ENCODE peak calls at places on chromosomes 4 and X, in five cellular contexts. One of them, this sample, is unnamed.

GRCh38 chr4:125316781-125317525 is 2.2 kb downstream of the FAT4 start:
- DNase-seq in upper lobe of left lung: no peak
- DNase-seq in left ventricle myocardium inferior: peak; percentile 40
- DNase-seq in NT2/D1: no peak
- DNase-seq in pancreas: peak; percentile 72
- DNase-seq in this sample: peak; percentile 57

GRCh38 chr4:120049732-120050494 is 16.7 kb downstream of the MAD2L1 start:
- DNase-seq in pancreas: no peak
- DNase-seq in upper lobe of left lung: peak; percentile 79
- DNase-seq in left ventricle myocardium inferior: peak; percentile 50
- DNase-seq in NT2/D1: peak; percentile 46
- DNase-seq in this sample: peak; percentile 32

GRCh38 chr4:183211533-183211932 is 108.5 kb downstream of the CLDN22 start:
- DNase-seq in left ventricle myocardium inferior: no peak
- DNase-seq in pancreas: no peak
- DNase-seq in NT2/D1: no peak
- DNase-seq in upper lobe of left lung: no peak
- DNase-seq in this sample: no peak

GRCh38 chrX:3262906-3263305 is 83.5 kb downstream of the MXRA5 start:
- DNase-seq in NT2/D1: no peak
- DNase-seq in left ventricle myocardium inferior: no peak
- DNase-seq in upper lobe of left lung: no peak
- DNase-seq in pancreas: no peak
- DNase-seq in this sample: no peak

GRCh38 chr4:56506110-56506705 is 617 bp downstream of the ARL9 start:
- DNase-seq in left ventricle myocardium inferior: no peak
- DNase-seq in upper lobe of left lung: no peak
- DNase-seq in pancreas: no peak
- DNase-seq in NT2/D1: no peak
- DNase-seq in this sample: peak; percentile 35

GRCh38 chr4:56858302-56858644 is 36.8 kb upstream of the SPINK2 start:
- DNase-seq in NT2/D1: no peak
- DNase-seq in left ventricle myocardium inferior: no peak
- DNase-seq in upper lobe of left lung: no peak
- DNase-seq in pancreas: no peak
- DNase-seq in this sample: no peak

GRCh38 chr4:48340905-48341775 is at the start of gene SLAIN2:
- DNase-seq in pancreas: peak; percentile 99
- DNase-seq in NT2/D1: peak; percentile 88
- DNase-seq in left ventricle myocardium inferior: peak; percentile 100
- DNase-seq in upper lobe of left lung: peak; percentile 100
- DNase-seq in this sample: peak; percentile 98

GRCh38 chr4:8192748-8193738 is 6.0 kb upstream of the SH3TC1 start:
- DNase-seq in upper lobe of left lung: peak; percentile 79
- DNase-seq in NT2/D1: no peak
- DNase-seq in pancreas: no peak
- DNase-seq in left ventricle myocardium inferior: peak; percentile 50
- DNase-seq in this sample: no peak

GRCh38 chr4:56234098-56234497 is 153.2 kb downstream of the AASDH start:
- DNase-seq in left ventricle myocardium inferior: no peak
- DNase-seq in pancreas: no peak
- DNase-seq in NT2/D1: no peak
- DNase-seq in upper lobe of left lung: no peak
- DNase-seq in this sample: no peak

GRCh38 chr4:88017516-88018302 is 10.3 kb downstream of the PKD2 start:
- DNase-seq in upper lobe of left lung: no peak
- DNase-seq in NT2/D1: no peak
- DNase-seq in pancreas: no peak
- DNase-seq in left ventricle myocardium inferior: no peak
- DNase-seq in this sample: no peak

GRCh38 chr4:174260099-174260498 is 23.4 kb downstream of the FBXO8 start:
- DNase-seq in pancreas: no peak
- DNase-seq in left ventricle myocardium inferior: no peak
- DNase-seq in upper lobe of left lung: no peak
- DNase-seq in NT2/D1: no peak
- DNase-seq in this sample: no peak

GRCh38 chrX:790031-790430 is 159.4 kb downstream of the SHOX start:
- DNase-seq in upper lobe of left lung: no peak
- DNase-seq in left ventricle myocardium inferior: no peak
- DNase-seq in pancreas: no peak
- DNase-seq in NT2/D1: no peak
- DNase-seq in this sample: peak; percentile 60

GRCh38 chr4:101337688-101338087 is 9.6 kb downstream of the PPP3CA start:
- DNase-seq in pancreas: no peak
- DNase-seq in NT2/D1: no peak
- DNase-seq in left ventricle myocardium inferior: no peak
- DNase-seq in upper lobe of left lung: no peak
- DNase-seq in this sample: no peak

GRCh38 chr4:154444958-154445357 is 46.6 kb downstream of the DCHS2 start:
- DNase-seq in upper lobe of left lung: no peak
- DNase-seq in pancreas: no peak
- DNase-seq in left ventricle myocardium inferior: no peak
- DNase-seq in NT2/D1: no peak
- DNase-seq in this sample: no peak

GRCh38 chr4:7189475-7190277 is 2.7 kb upstream of the SORCS2 start:
- DNase-seq in pancreas: no peak
- DNase-seq in NT2/D1: no peak
- DNase-seq in left ventricle myocardium inferior: no peak
- DNase-seq in upper lobe of left lung: no peak
- DNase-seq in this sample: peak; percentile 56

GRCh38 chr4:133618963-133619362 is 469.9 kb downstream of the PCDH10 start:
- DNase-seq in pancreas: no peak
- DNase-seq in upper lobe of left lung: no peak
- DNase-seq in left ventricle myocardium inferior: no peak
- DNase-seq in NT2/D1: no peak
- DNase-seq in this sample: no peak

GRCh38 chr4:171983935-171984805 is 171.0 kb downstream of the GALNTL6 start:
- DNase-seq in pancreas: no peak
- DNase-seq in NT2/D1: peak; percentile 25
- DNase-seq in left ventricle myocardium inferior: no peak
- DNase-seq in upper lobe of left lung: no peak
- DNase-seq in this sample: no peak

GRCh38 chr4:81632581-81633247 is 161.0 kb upstream of the RASGEF1B start:
- DNase-seq in pancreas: no peak
- DNase-seq in NT2/D1: no peak
- DNase-seq in left ventricle myocardium inferior: no peak
- DNase-seq in upper lobe of left lung: no peak
- DNase-seq in this sample: no peak

GRCh38 chrX:128518508-128518907 is 466.3 kb upstream of the ACTRT1 start:
- DNase-seq in upper lobe of left lung: no peak
- DNase-seq in pancreas: no peak
- DNase-seq in NT2/D1: peak; percentile 16
- DNase-seq in left ventricle myocardium inferior: no peak
- DNase-seq in this sample: peak; percentile 1

DNA sequence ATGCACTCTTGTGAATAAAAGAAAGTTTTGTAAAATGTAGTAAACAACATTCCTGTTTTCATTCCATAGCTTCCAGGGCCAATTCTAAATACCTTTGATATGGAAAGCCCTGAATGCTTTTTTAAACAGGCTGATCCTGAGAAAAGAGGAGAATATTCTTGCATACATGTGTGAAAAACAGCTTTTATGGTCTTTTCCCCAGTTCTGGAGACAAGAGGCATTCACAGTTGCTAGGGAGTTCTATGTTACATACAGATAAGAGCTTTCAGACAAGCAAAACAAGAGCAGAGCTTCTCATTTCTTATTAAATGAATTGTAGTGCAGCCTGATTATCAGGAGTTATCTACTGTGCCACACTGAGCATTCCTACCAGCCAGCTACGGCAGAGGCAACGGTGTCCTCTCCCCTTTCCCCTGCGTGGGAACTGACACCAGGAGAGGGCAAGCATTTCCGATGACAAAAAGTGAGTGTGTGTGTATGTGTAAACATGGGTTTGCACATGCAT is 15.0 kb downstream of the GATB start:
- DNase-seq in pancreas: no peak
- DNase-seq in NT2/D1: no peak
- DNase-seq in upper lobe of left lung: no peak
- DNase-seq in left ventricle myocardium inferior: no peak
- DNase-seq in this sample: no peak
- H3K4me3 ChIP-seq in pancreas: no peak overlapping the region
- H3K4me3 ChIP-seq in NT2/D1: no peak overlapping the region
- H3K4me3 ChIP-seq in upper lobe of left lung: no peak overlapping the region
- H3K4me3 ChIP-seq in left ventricle myocardium inferior: no peak overlapping the region
- H3K4me3 ChIP-seq in this sample: no peak overlapping the region

GRCh38 chr4:4872148-4872903 is 12.9 kb downstream of the MSX1 start:
- DNase-seq in NT2/D1: no peak
- DNase-seq in upper lobe of left lung: no peak
- DNase-seq in left ventricle myocardium inferior: no peak
- DNase-seq in pancreas: no peak
- DNase-seq in this sample: peak; percentile 92

GRCh38 chr4:4869731-4870483 is 10.4 kb downstream of the MSX1 start:
- DNase-seq in left ventricle myocardium inferior: no peak
- DNase-seq in NT2/D1: no peak
- DNase-seq in upper lobe of left lung: no peak
- DNase-seq in pancreas: no peak
- DNase-seq in this sample: peak; percentile 84

GRCh38 chr4:4870493-4871266 is 11.2 kb downstream of the MSX1 start:
- DNase-seq in NT2/D1: no peak
- DNase-seq in left ventricle myocardium inferior: no peak
- DNase-seq in upper lobe of left lung: no peak
- DNase-seq in pancreas: no peak
- DNase-seq in this sample: peak; percentile 43

GRCh38 chr4:4869380-4869723 is 9.9 kb downstream of the MSX1 start:
- DNase-seq in NT2/D1: no peak
- DNase-seq in left ventricle myocardium inferior: no peak
- DNase-seq in pancreas: no peak
- DNase-seq in upper lobe of left lung: no peak
- DNase-seq in this sample: peak; percentile 55

DNA sequence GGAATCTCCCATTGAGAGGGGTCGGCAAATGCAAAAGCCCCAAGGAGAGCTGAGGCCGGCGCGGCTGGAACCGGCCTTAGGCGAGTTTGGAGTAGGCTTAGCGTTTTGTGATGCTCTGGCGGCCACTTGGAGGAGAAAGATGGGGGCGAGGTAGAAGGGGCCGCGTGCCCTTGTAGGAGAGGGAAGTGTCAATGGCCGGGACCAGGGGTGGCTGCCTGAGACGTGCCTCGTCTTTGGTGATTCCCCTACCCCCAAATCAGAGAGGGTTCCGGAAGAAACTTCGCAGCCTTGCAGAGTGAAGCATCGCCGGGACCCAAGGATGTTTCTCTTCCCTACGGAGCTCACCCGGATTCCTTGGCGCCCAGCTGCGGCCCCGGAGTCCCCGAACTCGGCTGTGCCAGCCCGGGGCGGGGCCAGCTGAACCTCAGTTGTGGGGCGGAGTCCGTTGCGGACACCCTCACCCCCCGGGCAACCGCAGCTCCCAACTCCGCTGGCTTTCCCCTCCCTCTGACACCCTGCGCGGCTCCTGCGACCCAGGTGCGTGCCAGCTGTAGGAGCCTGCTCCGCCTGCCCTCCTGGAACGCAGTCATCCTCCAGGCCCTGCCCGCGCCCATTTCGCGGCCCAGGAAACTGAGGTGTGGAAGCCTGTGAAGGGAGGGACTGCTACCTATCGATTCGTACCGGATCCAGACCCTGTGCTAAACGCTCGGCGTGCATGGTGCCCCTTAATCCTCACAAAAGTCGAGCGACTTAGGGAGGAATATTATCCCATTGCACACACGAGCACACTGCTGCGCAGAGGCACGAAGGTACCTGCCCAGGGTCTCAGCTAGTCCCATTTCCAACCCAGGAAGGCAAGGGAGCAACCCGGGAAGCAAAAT is 12.0 kb downstream of the MSX1 start:
- DNase-seq in upper lobe of left lung: no peak
- DNase-seq in pancreas: no peak
- DNase-seq in NT2/D1: no peak
- DNase-seq in left ventricle myocardium inferior: no peak
- DNase-seq in this sample: peak; percentile 80
- H3K27me3 ChIP-seq in upper lobe of left lung: peaks cover 70% of the 10 kb centered on the region
- H3K27me3 ChIP-seq in pancreas: peaks cover 15% of the 10 kb centered on the region
- H3K27me3 ChIP-seq in NT2/D1: peaks cover 96% of the 10 kb centered on the region
- H3K27me3 ChIP-seq in left ventricle myocardium inferior: peaks cover 100% of the 10 kb centered on the region
- H3K27me3 ChIP-seq in this sample: peaks cover 97% of the 10 kb centered on the region

DNA sequence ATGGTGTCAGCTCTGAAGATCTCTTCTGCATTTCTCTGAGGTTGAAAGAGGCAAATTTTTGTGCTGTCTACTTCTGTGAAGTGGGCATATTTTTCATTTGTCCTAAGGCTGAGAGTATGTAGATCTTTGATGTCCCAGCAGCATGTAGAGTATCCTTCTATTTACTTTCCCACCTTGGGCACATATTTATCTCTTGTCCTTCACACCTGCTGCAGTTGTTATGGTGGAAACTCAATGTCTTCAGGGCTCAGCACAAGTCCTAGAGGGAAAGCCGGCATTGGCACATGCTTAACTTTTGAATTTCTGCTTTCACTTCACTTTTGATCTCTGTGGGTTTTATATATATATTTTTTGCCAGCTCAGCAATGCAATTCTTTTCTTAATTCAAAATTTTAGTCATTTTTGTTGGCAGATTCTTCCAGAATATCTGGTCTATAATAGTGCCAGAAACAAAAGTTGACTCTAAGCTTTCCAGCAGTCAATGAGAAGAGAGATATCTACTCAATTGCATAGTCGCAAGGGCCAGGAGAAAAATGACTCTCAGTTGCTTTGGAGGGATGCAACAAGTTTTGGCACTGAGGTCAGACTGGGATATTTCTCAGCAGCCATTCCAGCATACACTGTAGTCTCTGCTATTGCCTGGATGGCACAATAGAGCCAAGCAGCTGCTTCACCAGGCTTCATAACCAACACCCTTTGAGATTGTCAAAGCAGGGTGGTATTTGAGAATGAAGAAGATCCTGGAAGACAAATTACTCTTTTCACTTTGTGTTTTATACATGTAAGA is 127.8 kb upstream of the FAT1 start:
- DNase-seq in NT2/D1: no peak
- DNase-seq in left ventricle myocardium inferior: no peak
- DNase-seq in upper lobe of left lung: no peak
- DNase-seq in pancreas: no peak
- DNase-seq in this sample: no peak
- H3K4me3 ChIP-seq in NT2/D1: no peak overlapping the region
- H3K4me3 ChIP-seq in left ventricle myocardium inferior: no peak overlapping the region
- H3K4me3 ChIP-seq in upper lobe of left lung: no peak overlapping the region
- H3K4me3 ChIP-seq in pancreas: no peak overlapping the region
- H3K4me3 ChIP-seq in this sample: no peak overlapping the region

DNA sequence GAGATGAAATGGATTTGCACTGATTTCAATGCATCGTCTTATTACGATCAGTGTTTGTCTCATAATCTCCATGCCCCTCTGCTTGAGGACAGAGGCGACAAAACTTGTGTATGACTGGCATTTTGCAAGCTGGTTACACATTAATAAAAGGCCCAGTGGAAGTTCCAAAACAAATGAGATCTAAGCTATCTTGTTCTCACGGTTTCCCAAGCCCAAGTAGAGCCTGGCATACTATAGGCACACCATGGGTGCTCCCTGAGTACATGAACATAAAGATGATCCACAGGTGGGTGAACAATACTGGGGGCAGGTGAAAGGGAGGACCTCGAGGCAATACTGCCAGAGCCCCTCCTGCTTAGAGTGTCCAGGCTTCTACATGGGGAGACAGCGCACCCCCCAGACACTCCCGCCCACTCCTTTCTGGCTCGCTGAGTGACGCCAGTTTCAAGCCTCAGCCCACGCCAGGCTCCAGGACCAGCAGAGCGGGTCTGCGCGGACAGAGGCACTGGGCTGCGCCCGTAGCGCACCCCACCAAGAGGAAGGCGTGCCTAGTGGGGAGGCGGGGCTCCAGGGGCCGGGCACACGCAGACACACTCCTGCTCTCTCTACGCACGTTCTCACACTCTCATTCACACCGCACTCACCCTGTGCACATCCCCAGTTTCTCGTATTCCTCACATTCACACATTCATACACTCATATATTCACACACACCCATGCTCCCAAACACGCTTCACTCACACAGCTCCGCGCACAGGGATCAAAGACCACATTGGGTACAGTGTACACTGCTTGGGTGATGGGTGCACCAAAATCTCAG is 8.9 kb upstream of the GSX2 start:
- DNase-seq in left ventricle myocardium inferior: peak; percentile 45
- DNase-seq in pancreas: peak; percentile 75
- DNase-seq in NT2/D1: no peak
- DNase-seq in upper lobe of left lung: no peak
- DNase-seq in this sample: peak; percentile 75
- H3K27me3 ChIP-seq in left ventricle myocardium inferior: peaks cover 59% of the 10 kb centered on the region
- H3K27me3 ChIP-seq in pancreas: no peaks in the 10 kb centered on the region
- H3K27me3 ChIP-seq in NT2/D1: peaks cover 70% of the 10 kb centered on the region
- H3K27me3 ChIP-seq in upper lobe of left lung: peaks cover 38% of the 10 kb centered on the region
- H3K27me3 ChIP-seq in this sample: peaks cover 66% of the 10 kb centered on the region

This sample was measured in H7.